ENCODE peak calls at places on chromosomes 7 and 10, in four cellular contexts. One of them, this sample, is unnamed.

GRCh38 chr7:149141893-149142292 is 5.4 kb upstream of the ZNF398 start:
- DNase-seq in fibroblast of mammary gland: no peak
- DNase-seq in astrocyte of the cerebellum: no peak
- DNase-seq in cardiac muscle cell: no peak
- DNase-seq in this sample: no peak

GRCh38 chr7:124989911-124990310 is 60.3 kb upstream of the POT1 start:
- DNase-seq in fibroblast of mammary gland: peak; percentile 45
- DNase-seq in cardiac muscle cell: peak; percentile 24
- DNase-seq in astrocyte of the cerebellum: no peak
- DNase-seq in this sample: no peak

GRCh38 chr7:132203021-132203420 is 373.2 kb downstream of the PLXNA4 start:
- DNase-seq in cardiac muscle cell: no peak
- DNase-seq in fibroblast of mammary gland: no peak
- DNase-seq in astrocyte of the cerebellum: no peak
- DNase-seq in this sample: no peak

GRCh38 chr10:110310741-110311140 is 6.0 kb upstream of the SMNDC1 start:
- DNase-seq in astrocyte of the cerebellum: no peak
- DNase-seq in cardiac muscle cell: peak; percentile 13
- DNase-seq in fibroblast of mammary gland: no peak
- DNase-seq in this sample: no peak

GRCh38 chr7:141362580-141363435 is 188.4 kb upstream of the AGK start:
- DNase-seq in fibroblast of mammary gland: peak; percentile 90
- DNase-seq in astrocyte of the cerebellum: peak; percentile 78
- DNase-seq in cardiac muscle cell: peak; percentile 81
- DNase-seq in this sample: no peak

GRCh38 chr10:24427678-24428409 is 218.9 kb downstream of the KIAA1217 start:
- DNase-seq in fibroblast of mammary gland: no peak
- DNase-seq in cardiac muscle cell: no peak
- DNase-seq in astrocyte of the cerebellum: no peak
- DNase-seq in this sample: no peak

GRCh38 chr7:73373741-73374140 is 45.8 kb downstream of the FKBP6 start:
- DNase-seq in fibroblast of mammary gland: no peak
- DNase-seq in cardiac muscle cell: no peak
- DNase-seq in astrocyte of the cerebellum: no peak
- DNase-seq in this sample: no peak

GRCh38 chr7:54541941-54542618 is at the start of gene VSTM2A:
- DNase-seq in cardiac muscle cell: peak; percentile 2
- DNase-seq in astrocyte of the cerebellum: no peak
- DNase-seq in fibroblast of mammary gland: no peak
- DNase-seq in this sample: no peak

DNA sequence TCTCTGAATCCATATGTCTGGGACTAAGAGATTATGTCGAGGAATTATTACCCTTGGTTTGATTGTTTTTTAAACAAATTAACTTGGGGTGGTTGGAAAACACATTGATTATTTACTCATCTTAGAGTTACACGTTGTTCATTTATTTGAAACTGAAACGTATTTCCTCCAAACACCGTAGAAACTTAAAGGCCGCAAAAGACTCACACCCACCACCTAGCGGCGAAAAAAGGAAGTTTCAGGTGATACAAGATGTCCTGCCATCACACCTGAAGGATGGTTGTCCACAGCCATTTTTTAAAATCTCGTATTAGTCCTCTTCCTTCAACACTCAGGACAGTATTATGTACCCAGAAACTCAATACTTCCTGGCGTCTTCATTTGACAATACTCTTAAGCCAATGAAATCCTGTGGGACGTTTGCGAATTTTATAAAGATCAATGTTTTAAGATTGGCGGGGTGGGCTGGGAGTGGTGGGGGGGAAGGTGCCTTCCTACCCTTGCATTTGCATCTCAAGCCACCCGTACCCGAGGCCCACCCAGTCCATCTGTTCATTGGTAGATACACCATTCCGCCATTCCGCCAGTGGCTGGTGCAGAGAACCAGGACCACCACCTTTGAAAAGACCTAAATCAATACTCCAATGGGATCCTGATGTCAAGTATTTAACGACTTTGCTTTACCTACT is 1.4 kb upstream of the LCOR start:
- DNase-seq in cardiac muscle cell: peak; percentile 72
- DNase-seq in fibroblast of mammary gland: peak; percentile 73
- DNase-seq in astrocyte of the cerebellum: peak; percentile 64
- DNase-seq in this sample: peak; percentile 88
- H3K4me3 ChIP-seq in cardiac muscle cell: no peak overlapping the region
- H3K4me3 ChIP-seq in fibroblast of mammary gland: no peak overlapping the region
- H3K4me3 ChIP-seq in astrocyte of the cerebellum: no peak overlapping the region
- H3K4me3 ChIP-seq in this sample: no peak overlapping the region

DNA sequence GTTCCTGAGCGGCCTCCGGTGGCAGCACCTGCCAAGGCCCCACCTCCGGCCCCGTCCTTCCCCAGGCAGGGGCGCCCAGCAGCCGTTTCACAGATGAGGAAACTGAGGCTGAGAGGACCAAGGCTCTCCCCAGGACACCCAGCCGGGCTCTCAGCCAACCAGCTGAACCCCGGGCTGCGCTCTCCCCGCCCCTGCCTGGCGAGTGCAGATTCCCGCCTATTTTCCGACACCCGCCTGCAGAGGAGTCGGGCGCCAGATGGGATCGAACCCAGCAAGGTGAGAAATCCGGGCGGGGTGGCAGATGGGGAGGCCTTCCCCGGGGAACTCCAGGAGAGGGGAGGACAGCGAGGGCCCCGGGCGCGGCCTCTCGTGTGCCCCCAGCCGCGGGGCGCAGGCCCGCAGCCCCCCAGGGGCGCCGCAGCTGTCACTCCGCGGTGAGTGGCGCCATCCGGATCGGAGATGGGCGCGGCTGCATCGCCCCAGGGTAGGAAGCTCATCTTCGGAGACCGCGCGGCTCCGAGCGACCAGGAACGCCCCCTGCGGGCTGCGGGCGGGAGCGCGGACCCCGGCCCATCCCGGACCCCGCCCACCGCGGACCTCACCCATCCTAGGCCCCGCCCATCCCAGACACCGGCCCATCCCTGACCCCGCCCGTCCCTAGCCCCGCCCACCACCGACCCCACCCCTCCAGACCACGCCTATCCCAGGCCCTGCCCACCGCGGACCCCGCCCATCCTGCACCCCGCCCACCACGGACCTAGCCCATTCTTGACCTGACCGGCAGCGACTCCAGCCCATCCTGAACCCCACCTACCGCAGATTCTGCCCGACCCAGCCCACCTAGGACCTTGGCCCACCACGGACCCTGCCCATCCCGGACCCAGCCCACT is 90.3 kb downstream of the MICALL2 start:
- DNase-seq in cardiac muscle cell: no peak
- DNase-seq in fibroblast of mammary gland: no peak
- DNase-seq in astrocyte of the cerebellum: no peak
- DNase-seq in this sample: no peak
- TF ChIP-seq CTCF in cardiac muscle cell: peak; percentile 9
- TF ChIP-seq CTCF in fibroblast of mammary gland: no peak
- TF ChIP-seq CTCF in astrocyte of the cerebellum: peak; percentile 16
- TF ChIP-seq CTCF in this sample: no peak

DNA sequence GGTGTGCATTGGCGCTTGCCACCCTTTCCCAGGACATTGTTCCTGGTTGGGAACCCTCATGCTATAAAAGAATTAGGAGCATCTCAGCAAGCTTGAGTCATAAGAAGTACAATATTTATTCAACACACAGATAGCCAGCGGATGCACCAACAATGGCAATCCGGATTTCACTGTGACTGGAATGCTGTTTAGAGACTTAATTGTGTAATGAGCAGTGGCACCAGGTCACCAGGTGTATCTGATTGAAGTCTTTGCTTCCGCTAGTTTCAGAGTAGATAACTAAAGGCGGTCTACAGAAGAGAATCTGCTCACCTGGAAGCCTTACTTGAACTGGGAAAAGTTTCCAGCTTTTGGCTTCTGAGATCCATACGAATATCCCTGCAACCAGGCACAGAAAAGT is 772.3 kb upstream of the GHITM start:
- DNase-seq in astrocyte of the cerebellum: no peak
- DNase-seq in fibroblast of mammary gland: no peak
- DNase-seq in cardiac muscle cell: no peak
- DNase-seq in this sample: no peak
- H3K4me3 ChIP-seq in astrocyte of the cerebellum: no peak overlapping the region
- H3K4me3 ChIP-seq in fibroblast of mammary gland: no peak overlapping the region
- H3K4me3 ChIP-seq in cardiac muscle cell: no peak overlapping the region
- H3K4me3 ChIP-seq in this sample: no peak overlapping the region

DNA sequence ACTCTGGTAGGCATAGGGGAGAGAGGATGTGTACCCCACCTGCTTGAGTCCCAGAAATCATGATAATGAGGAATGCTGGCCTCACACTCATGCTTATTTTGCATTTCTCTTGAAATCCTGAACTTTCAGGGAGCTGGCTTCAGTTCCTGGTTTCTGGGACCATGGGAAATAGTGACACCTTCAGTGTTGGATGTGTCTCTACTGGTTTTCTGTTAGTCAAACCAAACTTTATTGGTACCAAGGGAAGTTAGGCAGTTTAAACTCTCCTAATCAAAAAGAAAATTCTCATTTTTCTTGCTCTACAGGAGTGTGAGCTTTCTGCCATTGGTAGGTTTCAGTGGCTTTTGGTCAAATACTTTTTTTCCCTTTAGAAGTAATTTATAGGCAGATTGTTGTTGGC is 11.8 kb upstream of the PCGF5 start:
- DNase-seq in fibroblast of mammary gland: no peak
- DNase-seq in astrocyte of the cerebellum: no peak
- DNase-seq in cardiac muscle cell: no peak
- DNase-seq in this sample: no peak
- TF ChIP-seq CTCF in fibroblast of mammary gland: peak; percentile 4
- TF ChIP-seq CTCF in astrocyte of the cerebellum: no peak
- TF ChIP-seq CTCF in cardiac muscle cell: no peak
- TF ChIP-seq CTCF in this sample: no peak

GRCh38 chr10:30883751-30884150 is 147.9 kb downstream of the ZNF438 start:
- DNase-seq in astrocyte of the cerebellum: no peak
- DNase-seq in fibroblast of mammary gland: no peak
- DNase-seq in cardiac muscle cell: no peak
- DNase-seq in this sample: no peak
- H3K4me3 ChIP-seq in astrocyte of the cerebellum: no peak overlapping the region
- H3K4me3 ChIP-seq in fibroblast of mammary gland: no peak overlapping the region
- H3K4me3 ChIP-seq in cardiac muscle cell: no peak overlapping the region
- H3K4me3 ChIP-seq in this sample: no peak overlapping the region

GRCh38 chr7:154287370-154287769 is 235.2 kb downstream of the DPP6 start:
- DNase-seq in astrocyte of the cerebellum: no peak
- DNase-seq in cardiac muscle cell: no peak
- DNase-seq in fibroblast of mammary gland: no peak
- DNase-seq in this sample: no peak
- TF ChIP-seq CTCF in astrocyte of the cerebellum: no peak
- TF ChIP-seq CTCF in cardiac muscle cell: no peak
- TF ChIP-seq CTCF in fibroblast of mammary gland: no peak
- TF ChIP-seq CTCF in this sample: no peak

GRCh38 chr7:143360788-143361551 is 1.5 kb downstream of the FAM131B start:
- DNase-seq in fibroblast of mammary gland: no peak
- DNase-seq in astrocyte of the cerebellum: no peak
- DNase-seq in cardiac muscle cell: no peak
- DNase-seq in this sample: no peak
- H3K4me3 ChIP-seq in fibroblast of mammary gland: no peak overlapping the region
- H3K4me3 ChIP-seq in astrocyte of the cerebellum: no peak overlapping the region
- H3K4me3 ChIP-seq in cardiac muscle cell: no peak overlapping the region
- H3K4me3 ChIP-seq in this sample: no peak overlapping the region

This sample was measured in lower leg skin.